ENCODE peak calls at places on chromosomes 4 and X, in eight cellular contexts. I, B, C, K, Z, D, L and Y are unnamed samples.

GRCh38 chr4:165301833-165302232 is 25.6 kb upstream of the MSMO1 start:
- DNase-seq in I (no peak), Z (no peak), L (no peak), K (no peak), C (peak), D (no peak), B (no peak), Y (no peak)

GRCh38 chr4:187065396-187065795 is 341.7 kb upstream of the FAT1 start:
- DNase-seq in K (no peak), Z (no peak), C (no peak), D (no peak), B (no peak), I (no peak), L (no peak), Y (no peak)

GRCh38 chr4:158065176-158065575 is 107.6 kb downstream of the GASK1B start:
- DNase-seq in B (no peak), C (no peak), K (no peak), L (no peak), D (no peak), I (no peak), Z (no peak), Y (no peak)

GRCh38 chrX:10017866-10018265 is 50.7 kb downstream of the CLDN34 start:
- DNase-seq in I (no peak), B (no peak), K (no peak), Z (no peak), D (no peak), C (peak), L (peak), Y (no peak)

GRCh38 chr4:56048621-56049427 is 100.1 kb downstream of the CEP135 start:
- DNase-seq in Z (peak), K (peak), D (no peak), C (peak), B (no peak), L (peak), I (peak), Y (no peak)

GRCh38 chrX:112840382-112841113 is at the start of gene AMOT:
- DNase-seq in K (peak), Z (peak), B (peak), C (peak), D (no peak), L (peak), I (peak), Y (no peak)

GRCh38 chr4:39365931-39366771 is at the start of gene RFC1:
- DNase-seq in D (peak), K (peak), L (peak), I (peak), B (peak), C (peak), Z (peak), Y (peak)

GRCh38 chr4:184448828-184449227 is 25.5 kb downstream of the IRF2 start:
- DNase-seq in C (peak), L (no peak), Z (peak), I (no peak), B (peak), K (peak), D (no peak), Y (no peak)

GRCh38 chr4:99207911-99208718 is 10.9 kb downstream of the ADH6 start:
- DNase-seq in B (no peak), L (no peak), K (no peak), I (no peak), D (no peak), Z (no peak), C (peak), Y (no peak)

GRCh38 chr4:142473218-142473959 is 372.7 kb downstream of the INPP4B start:
- DNase-seq in L (no peak), C (no peak), I (no peak), Z (peak), D (no peak), B (peak), K (no peak), Y (no peak)

GRCh38 chr4:102217345-102217744 is 127.9 kb downstream of the SLC39A8 start:
- DNase-seq in I (no peak), B (no peak), D (no peak), Z (no peak), L (no peak), K (no peak), C (no peak), Y (no peak)

GRCh38 chr4:76011700-76012387 is 4.5 kb upstream of the CXCL9 start:
- DNase-seq in K (no peak), D (peak), C (peak), Z (no peak), I (no peak), B (no peak), L (no peak), Y (peak)

GRCh38 chr4:118834070-118834469 is 1.9 kb downstream of the SEC24D start:
- DNase-seq in L (no peak), C (peak), I (no peak), Z (no peak), D (no peak), B (no peak), K (no peak), Y (no peak)

GRCh38 chrX:153400146-153401132 is 711 bp downstream of the PNMA6E start:
- DNase-seq in B (peak), Z (no peak), K (no peak), L (peak), D (no peak), I (peak), C (no peak), Y (no peak)

GRCh38 chr4:28505064-28505463 is 1644.4 kb downstream of the STIM2 start:
- DNase-seq in D (no peak), B (no peak), L (no peak), Z (no peak), K (no peak), C (no peak), I (no peak), Y (no peak)

GRCh38 chr4:185839770-185840169 is 27.8 kb upstream of the SORBS2 start:
- DNase-seq in C (peak), D (no peak), K (no peak), I (no peak), L (no peak), B (no peak), Z (no peak), Y (no peak)

GRCh38 chr4:55216871-55217635 is 91.7 kb upstream of the KDR start:
- DNase-seq in L (no peak), C (no peak), D (no peak), K (no peak), B (no peak), I (peak), Z (no peak), Y (no peak)

GRCh38 chrX:130034178-130034577 is 51.7 kb downstream of the BCORL1 start:
- DNase-seq in C (no peak), Z (no peak), B (no peak), I (no peak), D (no peak), K (no peak), L (no peak), Y (no peak)

GRCh38 chr4:185535818-185536729 is 767 bp upstream of the PDLIM3 start:
- DNase-seq in D (no peak), I (no peak), Z (peak), K (no peak), C (no peak), B (no peak), L (no peak), Y (no peak)

GRCh38 chr4:48127231-48127881 is 6.7 kb downstream of the TXK start:
- DNase-seq in C (no peak), I (no peak), Z (no peak), D (no peak), L (no peak), B (no peak), K (no peak), Y (no peak)

GRCh38 chrX:97490656-97491055 is 606.9 kb downstream of the RPA4 start:
- DNase-seq in L (no peak), D (no peak), B (no peak), Z (no peak), K (no peak), I (no peak), C (no peak), Y (no peak)

GRCh38 chr4:212438-213174 is 88.3 kb downstream of the ZNF718 start:
- DNase-seq in Z (peak), C (peak), L (no peak), I (peak), K (peak), D (peak), B (peak), Y (peak)

GRCh38 chr4:158410272-158410671 is 111.4 kb upstream of the RXFP1 start:
- DNase-seq in I (no peak), B (no peak), C (no peak), D (no peak), K (no peak), L (no peak), Z (no peak), Y (no peak)

GRCh38 chr4:112114452-112114851 is 30.8 kb upstream of the FAM241A start:
- DNase-seq in D (no peak), K (no peak), Z (no peak), L (no peak), B (no peak), I (no peak), C (no peak), Y (no peak)

GRCh38 chrX:134753185-134754008 is 95.1 kb upstream of the PLAC1 start:
- DNase-seq in L (no peak), D (no peak), I (peak), B (no peak), C (peak), K (no peak), Z (no peak), Y (peak)

GRCh38 chr4:173424899-173425805 is 26.2 kb upstream of the SCRG1 start:
- DNase-seq in B (no peak), D (no peak), K (no peak), I (no peak), C (peak), L (no peak), Z (no peak), Y (no peak)

GRCh38 chr4:99657801-99658200 is at the start of gene C4orf54:
- DNase-seq in Z (no peak), L (no peak), I (no peak), K (no peak), B (no peak), D (no peak), C (no peak), Y (no peak)

GRCh38 chr4:82780398-82781231 is 18.0 kb downstream of the SCD5 start:
- DNase-seq in K (peak), I (no peak), D (no peak), L (no peak), C (peak), B (peak), Z (peak), Y (no peak)

GRCh38 chr4:142728209-142728608 is 117.9 kb downstream of the INPP4B start:
- DNase-seq in K (no peak), Z (no peak), I (no peak), D (no peak), L (no peak), C (no peak), B (no peak), Y (peak)

GRCh38 chr4:53767503-53767902 is 176.2 kb upstream of the LNX1 start:
- DNase-seq in K (no peak), I (no peak), C (peak), Z (no peak), L (no peak), B (no peak), D (no peak), Y (peak)

GRCh38 chr4:34422472-34422871 is 1821.8 kb downstream of the ARAP2 start:
- DNase-seq in I (no peak), Z (no peak), C (peak), K (no peak), D (no peak), L (no peak), B (no peak), Y (peak)
- TF ChIP-seq CTCF in I (peak), Z (no peak), C (no peak), K (no peak), D (peak), L (no peak), B (no peak), Y (no peak)

DNA sequence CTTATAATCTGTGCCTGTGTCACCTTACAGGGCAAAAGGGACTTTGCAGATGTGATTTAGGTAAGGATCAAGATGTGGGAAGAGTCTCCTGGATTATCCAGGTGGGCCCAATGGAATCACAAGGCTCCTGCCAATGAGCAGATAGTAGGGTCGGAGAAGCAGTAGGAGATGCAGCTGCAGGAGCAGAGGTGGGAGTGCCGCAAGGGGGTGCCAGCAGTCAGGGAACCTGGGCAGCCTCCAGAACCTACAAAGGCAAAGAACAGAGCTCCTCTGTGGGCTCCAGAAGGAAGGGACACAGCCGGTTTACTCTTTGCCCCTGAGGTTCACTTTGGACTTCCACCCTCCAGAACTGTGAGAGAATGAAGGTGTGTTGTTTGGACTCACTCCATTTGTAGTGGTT is 318.6 kb downstream of the EVC2 start:
- DNase-seq in C (no peak), K (no peak), L (no peak), B (no peak), I (no peak), D (no peak), Z (no peak), Y (no peak)
- TF ChIP-seq CTCF in C (no peak), K (no peak), L (no peak), B (no peak), I (no peak), D (no peak), Z (no peak), Y (no peak)

DNA sequence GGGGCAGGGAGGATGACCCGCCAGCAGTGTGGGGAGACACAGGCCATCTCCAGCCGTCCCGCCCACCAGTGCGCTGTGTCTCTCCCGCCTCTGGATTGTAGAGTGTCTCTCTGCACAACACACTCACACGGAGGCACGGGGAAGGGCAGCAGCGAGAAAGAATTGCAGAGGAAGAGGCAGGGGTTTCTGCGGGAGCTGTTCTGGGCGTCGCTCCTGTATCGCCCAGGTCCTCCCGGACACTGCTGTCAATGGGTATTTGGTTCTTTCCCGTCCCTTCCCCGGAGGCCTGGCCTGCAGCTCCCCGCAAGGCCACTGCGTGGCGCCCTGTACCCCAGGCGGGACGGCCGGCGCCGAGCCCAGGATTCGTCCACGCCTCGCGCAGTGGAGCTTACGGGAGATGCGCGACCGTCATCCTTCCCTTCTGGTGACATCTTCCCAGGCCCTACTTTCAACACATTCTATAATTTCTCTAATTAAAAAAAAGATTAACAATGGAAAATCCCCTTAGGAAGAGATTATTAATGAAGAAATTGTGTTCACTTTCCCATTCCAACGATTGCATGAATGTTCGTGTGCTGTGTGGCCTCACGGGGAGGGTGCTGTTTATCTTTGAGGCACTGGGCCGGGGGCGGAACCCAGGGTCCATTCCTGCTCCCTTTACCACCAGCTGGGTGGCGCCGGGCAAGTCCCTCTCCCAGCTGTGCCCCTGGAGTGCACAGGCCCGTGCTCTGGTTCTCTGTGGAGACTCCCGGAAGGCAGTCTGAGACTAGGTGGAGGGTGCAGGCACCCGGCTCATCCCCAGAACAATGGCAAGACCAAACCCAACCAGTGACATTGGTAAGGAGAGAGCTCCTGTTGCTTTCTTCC is 95.7 kb downstream of the CPZ start:
- DNase-seq in I (peak), Z (no peak), B (peak), K (no peak), C (no peak), L (no peak), D (no peak), Y (no peak)
- TF ChIP-seq CTCF in I (peak), Z (peak), B (peak), K (no peak), C (peak), L (peak), D (peak), Y (peak)

GRCh38 chr4:139278956-139279722 is 886 bp downstream of the MGARP start:
- DNase-seq in D (no peak), B (no peak), L (no peak), I (no peak), Z (no peak), K (no peak), C (peak), Y (no peak)

GRCh38 chr4:139279723-139280620 is at the start of gene MGARP:
- DNase-seq in D (no peak), I (no peak), L (no peak), Z (peak), C (no peak), K (no peak), B (peak), Y (no peak)

GRCh38 chr4:139282375-139283075 is 2.5 kb upstream of the MGARP start:
- DNase-seq in L (no peak), Z (no peak), K (no peak), I (no peak), C (no peak), D (no peak), B (no peak), Y (no peak)

GRCh38 chr4:139278450-139278849 is 1.6 kb downstream of the MGARP start:
- DNase-seq in Z (no peak), I (no peak), D (no peak), B (no peak), C (no peak), L (no peak), K (no peak), Y (no peak)

DNA sequence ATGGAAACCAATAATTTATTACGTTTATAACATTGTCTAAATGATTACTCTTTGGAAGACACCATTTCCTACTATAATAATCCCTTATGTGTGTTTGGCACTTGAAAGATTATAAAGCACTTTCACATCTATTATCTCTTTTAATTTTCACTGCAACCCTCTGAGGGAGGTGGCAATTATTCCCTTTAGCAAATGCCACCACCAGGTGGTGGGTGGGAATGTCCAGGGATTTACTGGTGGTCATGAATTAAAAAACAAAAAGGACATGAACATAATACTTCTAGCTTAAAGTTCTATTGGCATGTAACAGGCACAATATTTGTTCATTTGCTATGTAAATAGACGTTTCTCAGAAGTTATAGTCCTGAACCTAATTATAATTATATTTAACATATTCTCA is 1.2 kb upstream of the MGARP start:
- DNase-seq in B (no peak), I (no peak), L (no peak), D (no peak), K (no peak), Z (no peak), C (no peak), Y (no peak)
- TF ChIP-seq CTCF in B (no peak), I (peak), L (peak), D (peak), K (no peak), Z (no peak), C (peak), Y (peak)

DNA sequence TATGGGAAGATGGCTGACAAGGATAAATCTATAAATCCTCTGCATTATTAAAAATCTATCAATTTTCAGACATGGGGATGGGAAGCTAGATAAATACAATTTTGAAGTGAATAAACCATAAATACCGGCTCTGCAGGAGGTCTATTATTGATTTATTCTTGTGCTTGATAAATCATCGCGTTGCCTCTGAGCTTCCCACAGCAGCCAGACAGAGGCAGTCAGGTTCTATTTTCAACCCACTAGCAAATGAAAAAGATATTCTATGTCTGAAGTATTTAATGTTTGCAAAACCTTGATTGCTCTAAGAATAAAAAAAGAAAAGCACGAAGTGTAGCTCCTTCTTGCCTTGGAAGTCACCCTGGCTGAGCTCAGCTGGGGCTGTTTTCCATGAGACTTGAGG is 216.2 kb downstream of the DHRSX start:
- DNase-seq in I (no peak), C (no peak), K (no peak), Z (no peak), D (no peak), B (no peak), L (no peak), Y (no peak)
- TF ChIP-seq CTCF in I (no peak), C (no peak), K (no peak), Z (peak), D (no peak), B (no peak), L (no peak), Y (no peak)

GRCh38 chrX:128518508-128518907 is 466.3 kb upstream of the ACTRT1 start:
- DNase-seq in Z (no peak), C (peak), L (peak), I (peak), B (no peak), D (no peak), K (no peak), Y (no peak)
- TF ChIP-seq CTCF in Z (no peak), C (peak), L (peak), I (peak), B (no peak), D (no peak), K (no peak), Y (no peak)

GRCh38 chr4:4408576-4409335 is 21.9 kb downstream of the NSG1 start:
- DNase-seq in L (no peak), D (no peak), Z (no peak), B (no peak), C (no peak), I (no peak), K (no peak), Y (no peak)
- TF ChIP-seq CTCF in L (no peak), D (no peak), Z (no peak), B (no peak), C (no peak), I (no peak), K (no peak), Y (no peak)